ENCODE peak calls at places on chromosomes 11 and 22, in four cellular contexts. One of them, this sample, is unnamed. For H3K4me1, the result is how much of the 10 kb centered on the place peaks cover.

GRCh38 chr11:70315726-70316125 is 45.2 kb downstream of the PPFIA1 start:
- DNase-seq in A549: no peak
- DNase-seq in CD8-positive, alpha-beta T cell: no peak
- DNase-seq in GM23338: no peak
- DNase-seq in this sample: no peak

GRCh38 chr22:29205598-29206371 is at the start of gene EMID1:
- DNase-seq in A549: no peak
- DNase-seq in CD8-positive, alpha-beta T cell: no peak
- DNase-seq in GM23338: peak
- DNase-seq in this sample: no peak

GRCh38 chr22:43446037-43446803 is 34.4 kb downstream of the MPPED1 start:
- DNase-seq in A549: peak
- DNase-seq in CD8-positive, alpha-beta T cell: no peak
- DNase-seq in GM23338: no peak
- DNase-seq in this sample: no peak

GRCh38 chr11:128548655-128549255 is 38.6 kb downstream of the ETS1 start:
- DNase-seq in A549: no peak
- DNase-seq in CD8-positive, alpha-beta T cell: peak
- DNase-seq in GM23338: peak
- DNase-seq in this sample: peak

GRCh38 chr11:15145635-15146034 is 30.9 kb downstream of the INSC start:
- DNase-seq in A549: no peak
- DNase-seq in CD8-positive, alpha-beta T cell: no peak
- DNase-seq in GM23338: no peak
- DNase-seq in this sample: no peak

GRCh38 chr11:14300661-14301304 is 58.2 kb downstream of the RRAS2 start:
- DNase-seq in A549: peak
- DNase-seq in CD8-positive, alpha-beta T cell: peak
- DNase-seq in GM23338: peak
- DNase-seq in this sample: peak

GRCh38 chr11:20238712-20239111 is 78.4 kb upstream of the DBX1 start:
- DNase-seq in A549: no peak
- DNase-seq in CD8-positive, alpha-beta T cell: no peak
- DNase-seq in GM23338: no peak
- DNase-seq in this sample: no peak

GRCh38 chr22:46377566-46378498 is 42.3 kb downstream of the TRMU start:
- DNase-seq in A549: peak
- DNase-seq in CD8-positive, alpha-beta T cell: no peak
- DNase-seq in GM23338: peak
- DNase-seq in this sample: no peak

GRCh38 chr11:3225159-3225758 is 6.6 kb upstream of the MRGPRG start:
- DNase-seq in A549: no peak
- DNase-seq in CD8-positive, alpha-beta T cell: no peak
- DNase-seq in GM23338: no peak
- DNase-seq in this sample: no peak

GRCh38 chr11:86891020-86891419 is 64.2 kb downstream of the FZD4 start:
- DNase-seq in A549: no peak
- DNase-seq in CD8-positive, alpha-beta T cell: no peak
- DNase-seq in GM23338: no peak
- DNase-seq in this sample: no peak

GRCh38 chr11:43933608-43934358 is 8.7 kb upstream of the C11orf96 start:
- DNase-seq in A549: no peak
- DNase-seq in CD8-positive, alpha-beta T cell: no peak
- DNase-seq in GM23338: no peak
- DNase-seq in this sample: no peak

GRCh38 chr22:46592390-46592872 is 27.8 kb upstream of the GRAMD4 start:
- DNase-seq in A549: no peak
- DNase-seq in CD8-positive, alpha-beta T cell: peak
- DNase-seq in GM23338: no peak
- DNase-seq in this sample: no peak

DNA sequence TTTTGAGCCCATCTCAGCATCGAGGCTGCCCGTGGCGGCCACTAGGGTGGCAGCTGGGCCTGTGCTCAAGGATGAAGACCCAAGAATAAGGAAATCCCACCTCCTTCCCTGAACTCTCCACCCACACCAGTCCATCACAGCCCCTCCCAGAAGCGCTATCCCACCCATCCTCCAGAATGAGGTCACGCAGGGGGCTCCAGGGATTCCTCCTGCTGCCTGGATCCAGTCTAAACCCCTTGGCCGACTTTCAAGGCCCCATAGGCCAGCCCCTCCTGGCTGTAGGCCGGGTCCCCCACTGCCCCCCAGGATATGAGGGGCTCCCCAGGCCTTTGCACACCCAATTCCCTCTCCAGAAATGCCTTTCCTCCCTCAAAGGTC is 19.0 kb upstream of the SCGB1A1 start:
- DNase-seq in A549: no peak
- DNase-seq in CD8-positive, alpha-beta T cell: no peak
- DNase-seq in GM23338: no peak
- DNase-seq in this sample: no peak
- TF ChIP-seq CTCF in A549: no peak
- TF ChIP-seq CTCF in CD8-positive, alpha-beta T cell: no peak
- TF ChIP-seq CTCF in GM23338: no peak
- TF ChIP-seq CTCF in this sample: no peak

GRCh38 chr11:96260526-96260925 is 82.5 kb downstream of the MAML2 start:
- DNase-seq in A549: no peak
- DNase-seq in CD8-positive, alpha-beta T cell: no peak
- DNase-seq in GM23338: no peak
- DNase-seq in this sample: no peak

GRCh38 chr11:96265236-96265737 is 77.7 kb downstream of the MAML2 start:
- DNase-seq in A549: no peak
- DNase-seq in CD8-positive, alpha-beta T cell: no peak
- DNase-seq in GM23338: no peak
- DNase-seq in this sample: no peak

GRCh38 chr11:96265972-96266371 is 77.0 kb downstream of the MAML2 start:
- DNase-seq in A549: no peak
- DNase-seq in CD8-positive, alpha-beta T cell: no peak
- DNase-seq in GM23338: no peak
- DNase-seq in this sample: no peak

GRCh38 chr11:96264364-96264763 is 78.6 kb downstream of the MAML2 start:
- DNase-seq in A549: no peak
- DNase-seq in CD8-positive, alpha-beta T cell: no peak
- DNase-seq in GM23338: no peak
- DNase-seq in this sample: no peak

GRCh38 chr11:96263361-96263763 is 79.6 kb downstream of the MAML2 start:
- DNase-seq in A549: peak
- DNase-seq in CD8-positive, alpha-beta T cell: no peak
- DNase-seq in GM23338: no peak
- DNase-seq in this sample: no peak
- H3K4me1 ChIP-seq in A549: under half
- H3K4me1 ChIP-seq in CD8-positive, alpha-beta T cell: half or more
- H3K4me1 ChIP-seq in GM23338: under half
- H3K4me1 ChIP-seq in this sample: under half

DNA sequence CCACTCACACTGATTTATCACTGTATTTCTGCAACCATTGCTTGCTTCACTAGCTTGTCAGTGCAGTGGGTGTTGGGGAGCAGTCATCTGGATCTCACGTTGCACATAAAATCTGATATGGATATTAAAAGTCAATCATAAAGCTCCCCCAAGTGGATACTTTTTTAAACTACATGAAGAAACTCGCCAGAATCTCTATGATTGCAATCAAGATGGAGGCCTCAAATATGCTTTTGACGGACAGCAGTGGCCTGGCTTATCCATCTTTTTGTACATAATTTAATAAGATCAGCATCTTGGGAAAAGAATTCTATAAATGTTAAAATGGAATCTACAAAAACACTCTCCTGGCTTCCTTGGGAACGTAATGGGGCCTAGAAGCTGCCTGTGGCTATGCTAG is 137.7 kb downstream of the WT1 start:
- DNase-seq in A549: peak
- DNase-seq in CD8-positive, alpha-beta T cell: no peak
- DNase-seq in GM23338: peak
- DNase-seq in this sample: no peak
- TF ChIP-seq CTCF in A549: peak
- TF ChIP-seq CTCF in CD8-positive, alpha-beta T cell: peak
- TF ChIP-seq CTCF in GM23338: peak
- TF ChIP-seq CTCF in this sample: peak

GRCh38 chr11:65305501-65306268 is 9.0 kb upstream of the CDC42EP2 start:
- DNase-seq in A549: no peak
- DNase-seq in CD8-positive, alpha-beta T cell: no peak
- DNase-seq in GM23338: no peak
- DNase-seq in this sample: peak
- H3K4me1 ChIP-seq in A549: under half
- H3K4me1 ChIP-seq in CD8-positive, alpha-beta T cell: under half
- H3K4me1 ChIP-seq in GM23338: under half
- H3K4me1 ChIP-seq in this sample: under half

GRCh38 chr11:62645660-62645933 is 816 bp downstream of the GANAB start:
- DNase-seq in A549: no peak
- DNase-seq in CD8-positive, alpha-beta T cell: no peak
- DNase-seq in GM23338: no peak
- DNase-seq in this sample: no peak

GRCh38 chr11:62646825-62647608 is 604 bp upstream of the GANAB start:
- DNase-seq in A549: no peak
- DNase-seq in CD8-positive, alpha-beta T cell: no peak
- DNase-seq in GM23338: no peak
- DNase-seq in this sample: no peak

GRCh38 chr11:62647609-62648005 is 1.2 kb upstream of the GANAB start:
- DNase-seq in A549: no peak
- DNase-seq in CD8-positive, alpha-beta T cell: no peak
- DNase-seq in GM23338: no peak
- DNase-seq in this sample: no peak

GRCh38 chr11:62644220-62644619 is 2.2 kb downstream of the GANAB start:
- DNase-seq in A549: no peak
- DNase-seq in CD8-positive, alpha-beta T cell: no peak
- DNase-seq in GM23338: no peak
- DNase-seq in this sample: no peak

DNA sequence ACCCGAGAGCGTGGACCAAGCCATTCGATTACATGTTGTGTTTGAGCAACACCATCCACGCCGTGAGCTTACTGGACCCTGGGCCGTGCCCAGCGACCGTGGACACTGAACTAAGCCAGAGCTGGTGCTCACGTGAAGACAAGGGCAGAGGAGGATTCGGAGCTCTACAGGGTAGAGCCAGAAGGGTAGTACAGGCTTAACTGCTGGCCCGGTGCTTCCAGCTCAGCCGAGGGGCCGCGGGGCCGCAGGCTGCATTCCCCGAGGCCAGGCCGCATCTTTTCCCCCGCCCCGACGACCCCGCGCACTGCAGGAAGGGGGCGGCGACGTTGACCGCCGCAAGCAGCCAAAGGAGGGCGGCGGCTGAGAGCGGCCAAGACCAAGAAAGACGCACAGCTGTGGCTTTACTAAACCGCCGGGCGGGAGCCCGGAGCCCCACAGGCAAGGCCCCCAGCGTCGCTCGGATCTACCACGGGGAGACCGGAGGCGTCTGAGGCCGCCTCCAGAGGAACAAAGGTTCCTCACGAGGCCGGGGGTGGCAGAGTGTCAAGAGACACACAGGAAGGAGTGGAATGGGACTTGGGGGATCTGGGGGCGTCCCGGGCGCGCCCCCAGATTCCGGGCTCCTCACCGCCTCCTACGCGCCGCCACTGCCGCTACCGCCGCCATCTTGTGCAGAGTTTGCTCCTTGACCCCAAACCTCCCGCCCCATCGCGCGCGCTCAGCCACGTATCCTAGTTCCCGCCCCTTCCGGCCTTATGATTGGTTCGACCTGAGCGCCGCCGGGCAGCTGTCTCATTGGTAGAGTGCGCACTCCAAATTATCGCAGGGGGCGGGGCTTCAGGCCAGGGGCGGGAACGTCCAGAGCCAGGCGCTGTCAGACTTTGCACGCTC is at the start of gene GANAB:
- DNase-seq in A549: peak
- DNase-seq in CD8-positive, alpha-beta T cell: peak
- DNase-seq in GM23338: peak
- DNase-seq in this sample: peak
- TF ChIP-seq CTCF in A549: no peak
- TF ChIP-seq CTCF in CD8-positive, alpha-beta T cell: no peak
- TF ChIP-seq CTCF in GM23338: no peak
- TF ChIP-seq CTCF in this sample: no peak

GRCh38 chr11:11850668-11851067 is 8.9 kb downstream of the USP47 start:
- DNase-seq in A549: no peak
- DNase-seq in CD8-positive, alpha-beta T cell: no peak
- DNase-seq in GM23338: no peak
- DNase-seq in this sample: no peak
- H3K4me1 ChIP-seq in A549: under half
- H3K4me1 ChIP-seq in CD8-positive, alpha-beta T cell: half or more
- H3K4me1 ChIP-seq in GM23338: under half
- H3K4me1 ChIP-seq in this sample: half or more

GRCh38 chr11:30489513-30489912 is 96.6 kb downstream of the MPPED2 start:
- DNase-seq in A549: no peak
- DNase-seq in CD8-positive, alpha-beta T cell: no peak
- DNase-seq in GM23338: no peak
- DNase-seq in this sample: no peak
- TF ChIP-seq CTCF in A549: no peak
- TF ChIP-seq CTCF in CD8-positive, alpha-beta T cell: no peak
- TF ChIP-seq CTCF in GM23338: no peak
- TF ChIP-seq CTCF in this sample: no peak

DNA sequence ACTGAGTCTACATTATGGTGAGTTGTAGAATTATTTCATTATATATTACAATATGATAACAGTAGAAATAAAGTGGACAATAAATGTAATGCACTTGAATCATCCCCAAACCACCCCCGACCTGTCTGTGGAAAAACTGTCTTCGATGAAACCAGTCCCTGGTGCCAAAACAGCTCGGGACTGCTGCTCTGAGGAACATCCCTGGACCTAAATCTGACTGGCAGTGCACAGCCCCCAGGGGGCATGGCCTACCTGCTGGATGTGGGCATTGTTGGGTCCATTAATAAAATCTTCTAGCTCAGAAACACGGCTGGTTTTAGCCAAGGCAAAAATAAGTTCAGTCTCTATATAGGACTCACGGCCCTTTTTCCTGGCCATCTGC is 29.4 kb upstream of the SLC25A1 start:
- DNase-seq in A549: no peak
- DNase-seq in CD8-positive, alpha-beta T cell: no peak
- DNase-seq in GM23338: no peak
- DNase-seq in this sample: no peak
- H3K4me1 ChIP-seq in A549: under half
- H3K4me1 ChIP-seq in CD8-positive, alpha-beta T cell: under half
- H3K4me1 ChIP-seq in GM23338: under half
- H3K4me1 ChIP-seq in this sample: under half

GRCh38 chr11:74397531-74398243 is 546 bp downstream of the PGM2L1 start:
- DNase-seq in A549: peak
- DNase-seq in CD8-positive, alpha-beta T cell: peak
- DNase-seq in GM23338: peak
- DNase-seq in this sample: no peak
- TF ChIP-seq CTCF in A549: no peak
- TF ChIP-seq CTCF in CD8-positive, alpha-beta T cell: peak
- TF ChIP-seq CTCF in GM23338: no peak
- TF ChIP-seq CTCF in this sample: no peak